ENCODE peak calls at places on chromosomes 3 and 15, in five cellular contexts. One of them, this sample, is unnamed.

GRCh38 chr3:109985942-109986555 is 648.7 kb upstream of the DPPA4 start:
- DNase-seq in uterus: no peak
- DNase-seq in lower lobe of right lung: no peak
- DNase-seq in psoas muscle: no peak
- DNase-seq in GM12865: peak
- DNase-seq in this sample: no peak

GRCh38 chr15:70375006-70375409 is 277.3 kb upstream of the TLE3 start:
- DNase-seq in psoas muscle: no peak
- DNase-seq in uterus: peak
- DNase-seq in GM12865: no peak
- DNase-seq in lower lobe of right lung: no peak
- DNase-seq in this sample: no peak

GRCh38 chr3:52529376-52530333 is 4.0 kb downstream of the NT5DC2 start:
- DNase-seq in GM12865: no peak
- DNase-seq in uterus: peak
- DNase-seq in lower lobe of right lung: no peak
- DNase-seq in psoas muscle: peak
- DNase-seq in this sample: no peak

GRCh38 chr3:119608591-119608990 is 10.9 kb downstream of the PLA1A start:
- DNase-seq in GM12865: no peak
- DNase-seq in lower lobe of right lung: no peak
- DNase-seq in uterus: no peak
- DNase-seq in psoas muscle: no peak
- DNase-seq in this sample: no peak

GRCh38 chr15:59208850-59209249 is 2.2 kb downstream of the LDHAL6B start:
- DNase-seq in psoas muscle: no peak
- DNase-seq in uterus: no peak
- DNase-seq in lower lobe of right lung: no peak
- DNase-seq in GM12865: no peak
- DNase-seq in this sample: no peak

GRCh38 chr15:39786444-39787056 is 3.9 kb upstream of the FSIP1 start:
- DNase-seq in psoas muscle: no peak
- DNase-seq in uterus: no peak
- DNase-seq in GM12865: peak
- DNase-seq in lower lobe of right lung: no peak
- DNase-seq in this sample: no peak

GRCh38 chr3:16033889-16034687 is 140.4 kb upstream of the GALNT15 start:
- DNase-seq in uterus: no peak
- DNase-seq in lower lobe of right lung: no peak
- DNase-seq in psoas muscle: no peak
- DNase-seq in GM12865: no peak
- DNase-seq in this sample: no peak

GRCh38 chr3:171407746-171408145 is 52.5 kb downstream of the TNIK start:
- DNase-seq in psoas muscle: no peak
- DNase-seq in lower lobe of right lung: no peak
- DNase-seq in uterus: no peak
- DNase-seq in GM12865: no peak
- DNase-seq in this sample: no peak

GRCh38 chr15:77027111-77027696 is 32.3 kb downstream of the PSTPIP1 start:
- DNase-seq in lower lobe of right lung: no peak
- DNase-seq in GM12865: no peak
- DNase-seq in uterus: peak
- DNase-seq in psoas muscle: peak
- DNase-seq in this sample: no peak

GRCh38 chr15:96306321-96306720 is 24.2 kb upstream of the NR2F2 start:
- DNase-seq in psoas muscle: no peak
- DNase-seq in lower lobe of right lung: no peak
- DNase-seq in uterus: no peak
- DNase-seq in GM12865: no peak
- DNase-seq in this sample: no peak

GRCh38 chr15:92091155-92091734 is 237.7 kb downstream of the SLCO3A1 start:
- DNase-seq in uterus: no peak
- DNase-seq in GM12865: peak
- DNase-seq in psoas muscle: no peak
- DNase-seq in lower lobe of right lung: peak
- DNase-seq in this sample: peak

GRCh38 chr15:55721554-55722185 is 21.3 kb downstream of the PRTG start:
- DNase-seq in lower lobe of right lung: no peak
- DNase-seq in psoas muscle: no peak
- DNase-seq in uterus: no peak
- DNase-seq in GM12865: no peak
- DNase-seq in this sample: no peak

GRCh38 chr15:36415643-36416042 is 163.8 kb upstream of the CDIN1 start:
- DNase-seq in GM12865: no peak
- DNase-seq in psoas muscle: no peak
- DNase-seq in lower lobe of right lung: no peak
- DNase-seq in uterus: no peak
- DNase-seq in this sample: no peak

GRCh38 chr3:139112230-139112558 is 67.5 kb upstream of the PRR23C start:
- DNase-seq in GM12865: no peak
- DNase-seq in lower lobe of right lung: no peak
- DNase-seq in uterus: no peak
- DNase-seq in psoas muscle: no peak
- DNase-seq in this sample: no peak

GRCh38 chr3:59423707-59424106 is 373.9 kb upstream of the CFAP20DC start:
- DNase-seq in uterus: no peak
- DNase-seq in lower lobe of right lung: no peak
- DNase-seq in psoas muscle: no peak
- DNase-seq in GM12865: no peak
- DNase-seq in this sample: no peak

GRCh38 chr15:62847900-62848489 is 194.6 kb upstream of the TPM1 start:
- DNase-seq in lower lobe of right lung: peak
- DNase-seq in GM12865: peak
- DNase-seq in uterus: peak
- DNase-seq in psoas muscle: peak
- DNase-seq in this sample: peak

GRCh38 chr15:84057714-84058331 is 177.8 kb upstream of the GOLGA6L4 start:
- DNase-seq in uterus: no peak
- DNase-seq in GM12865: no peak
- DNase-seq in lower lobe of right lung: no peak
- DNase-seq in psoas muscle: no peak
- DNase-seq in this sample: no peak

GRCh38 chr3:57944313-57944580 is 64.0 kb upstream of the FLNB start:
- DNase-seq in GM12865: no peak
- DNase-seq in psoas muscle: no peak
- DNase-seq in lower lobe of right lung: no peak
- DNase-seq in uterus: no peak
- DNase-seq in this sample: no peak

GRCh38 chr3:117553461-117553860 is 843.9 kb downstream of the TUSC7 start:
- DNase-seq in psoas muscle: no peak
- DNase-seq in GM12865: peak
- DNase-seq in lower lobe of right lung: no peak
- DNase-seq in uterus: no peak
- DNase-seq in this sample: no peak

GRCh38 chr3:56878046-56878445 is 76.3 kb upstream of the ARHGEF3 start:
- DNase-seq in lower lobe of right lung: no peak
- DNase-seq in GM12865: no peak
- DNase-seq in uterus: peak
- DNase-seq in psoas muscle: no peak
- DNase-seq in this sample: peak

GRCh38 chr15:100671858-100672543 is 69.6 kb downstream of the ASB7 start:
- DNase-seq in psoas muscle: no peak
- DNase-seq in lower lobe of right lung: no peak
- DNase-seq in GM12865: no peak
- DNase-seq in uterus: peak
- DNase-seq in this sample: no peak
- TF ChIP-seq CTCF in psoas muscle: peak
- TF ChIP-seq CTCF in lower lobe of right lung: peak
- TF ChIP-seq CTCF in GM12865: no peak
- TF ChIP-seq CTCF in uterus: peak
- TF ChIP-seq CTCF in this sample: peak

DNA sequence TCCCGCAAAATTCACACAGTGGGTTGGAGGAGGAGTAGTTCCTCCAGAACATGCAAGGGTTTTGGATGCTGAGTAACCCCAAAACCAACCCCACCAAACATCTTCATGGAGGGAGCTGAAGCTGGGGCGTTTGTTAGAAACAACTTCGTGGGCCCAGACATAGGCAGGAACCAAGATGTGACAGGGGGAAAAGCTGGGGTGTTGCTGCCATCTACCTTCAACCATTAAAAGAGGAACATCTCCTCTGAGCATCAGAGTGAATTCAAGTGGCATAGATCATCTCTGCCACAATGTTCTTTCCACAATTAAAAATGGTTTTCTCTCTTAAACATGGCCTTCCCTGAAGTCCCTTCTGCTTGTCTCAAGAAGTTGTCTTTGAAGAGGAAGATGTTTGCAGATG is 20.5 kb downstream of the SIDT1 start:
- DNase-seq in lower lobe of right lung: no peak
- DNase-seq in GM12865: peak
- DNase-seq in psoas muscle: no peak
- DNase-seq in uterus: no peak
- DNase-seq in this sample: no peak
- TF ChIP-seq CTCF in lower lobe of right lung: no peak
- TF ChIP-seq CTCF in GM12865: peak
- TF ChIP-seq CTCF in psoas muscle: no peak
- TF ChIP-seq CTCF in uterus: no peak
- TF ChIP-seq CTCF in this sample: no peak

GRCh38 chr3:134366928-134367352 is 7.3 kb downstream of the AMOTL2 start:
- DNase-seq in lower lobe of right lung: no peak
- DNase-seq in GM12865: no peak
- DNase-seq in uterus: no peak
- DNase-seq in psoas muscle: peak
- DNase-seq in this sample: peak

GRCh38 chr3:134366221-134366927 is 7.9 kb downstream of the AMOTL2 start:
- DNase-seq in uterus: no peak
- DNase-seq in lower lobe of right lung: no peak
- DNase-seq in psoas muscle: peak
- DNase-seq in GM12865: no peak
- DNase-seq in this sample: no peak

GRCh38 chr3:134368751-134369105 is 5.5 kb downstream of the AMOTL2 start:
- DNase-seq in GM12865: no peak
- DNase-seq in psoas muscle: peak
- DNase-seq in uterus: no peak
- DNase-seq in lower lobe of right lung: no peak
- DNase-seq in this sample: no peak

GRCh38 chr3:134367869-134368750 is 6.1 kb downstream of the AMOTL2 start:
- DNase-seq in uterus: no peak
- DNase-seq in psoas muscle: peak
- DNase-seq in GM12865: no peak
- DNase-seq in lower lobe of right lung: no peak
- DNase-seq in this sample: no peak

GRCh38 chr3:134367412-134367811 is 6.8 kb downstream of the AMOTL2 start:
- DNase-seq in lower lobe of right lung: no peak
- DNase-seq in psoas muscle: peak
- DNase-seq in GM12865: no peak
- DNase-seq in uterus: no peak
- DNase-seq in this sample: no peak
- TF ChIP-seq CTCF in lower lobe of right lung: no peak
- TF ChIP-seq CTCF in psoas muscle: no peak
- TF ChIP-seq CTCF in GM12865: no peak
- TF ChIP-seq CTCF in uterus: no peak
- TF ChIP-seq CTCF in this sample: no peak

GRCh38 chr3:142211034-142211433 is 14.4 kb downstream of the GK5 start:
- DNase-seq in GM12865: peak
- DNase-seq in lower lobe of right lung: no peak
- DNase-seq in uterus: no peak
- DNase-seq in psoas muscle: no peak
- DNase-seq in this sample: no peak
- TF ChIP-seq CTCF in GM12865: peak
- TF ChIP-seq CTCF in lower lobe of right lung: no peak
- TF ChIP-seq CTCF in uterus: no peak
- TF ChIP-seq CTCF in psoas muscle: no peak
- TF ChIP-seq CTCF in this sample: peak

GRCh38 chr3:69426905-69427304 is 41.0 kb upstream of the FRMD4B start:
- DNase-seq in lower lobe of right lung: no peak
- DNase-seq in GM12865: no peak
- DNase-seq in psoas muscle: no peak
- DNase-seq in uterus: no peak
- DNase-seq in this sample: no peak
- TF ChIP-seq CTCF in lower lobe of right lung: peak
- TF ChIP-seq CTCF in GM12865: no peak
- TF ChIP-seq CTCF in psoas muscle: no peak
- TF ChIP-seq CTCF in uterus: peak
- TF ChIP-seq CTCF in this sample: no peak

GRCh38 chr3:160163259-160163878 is 61.9 kb upstream of the C3orf80 start:
- DNase-seq in GM12865: peak
- DNase-seq in lower lobe of right lung: no peak
- DNase-seq in psoas muscle: no peak
- DNase-seq in uterus: no peak
- DNase-seq in this sample: no peak
- TF ChIP-seq CTCF in GM12865: peak
- TF ChIP-seq CTCF in lower lobe of right lung: peak
- TF ChIP-seq CTCF in psoas muscle: peak
- TF ChIP-seq CTCF in uterus: peak
- TF ChIP-seq CTCF in this sample: peak

DNA sequence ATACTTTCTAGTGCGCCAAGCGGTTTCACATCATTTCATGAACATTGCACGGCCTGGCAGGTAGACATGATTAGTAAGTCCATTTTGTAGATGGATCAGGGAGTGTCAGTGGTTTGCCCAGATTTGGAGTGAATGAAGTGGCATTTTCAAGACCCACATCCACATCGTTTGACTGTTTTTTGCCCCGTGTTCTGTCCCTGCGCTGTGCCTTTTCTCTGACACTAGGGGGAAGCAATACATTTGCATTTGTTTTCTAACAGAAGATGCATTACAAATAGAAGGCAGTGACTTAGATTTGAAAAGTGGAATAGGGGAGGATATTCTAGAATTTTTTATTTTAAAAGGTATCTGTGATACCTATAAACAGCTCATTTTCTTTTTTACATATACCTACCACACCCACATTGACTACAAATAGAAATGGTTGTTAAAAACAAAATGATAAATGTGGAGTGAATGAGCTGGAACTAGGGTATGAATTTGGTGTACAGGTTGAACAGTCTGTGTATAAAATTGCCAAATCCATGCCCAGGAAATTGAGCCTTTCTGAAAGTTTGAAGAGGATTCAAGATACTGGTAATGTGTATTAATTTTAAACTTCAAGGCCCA is 98.0 kb downstream of the USP13 start:
- DNase-seq in GM12865: peak
- DNase-seq in uterus: no peak
- DNase-seq in lower lobe of right lung: no peak
- DNase-seq in psoas muscle: no peak
- DNase-seq in this sample: no peak
- TF ChIP-seq CTCF in GM12865: peak
- TF ChIP-seq CTCF in uterus: no peak
- TF ChIP-seq CTCF in lower lobe of right lung: peak
- TF ChIP-seq CTCF in psoas muscle: peak
- TF ChIP-seq CTCF in this sample: peak

GRCh38 chr3:103295974-103296570 is 861.3 kb downstream of the ZPLD1 start:
- DNase-seq in GM12865: peak
- DNase-seq in lower lobe of right lung: no peak
- DNase-seq in psoas muscle: no peak
- DNase-seq in uterus: no peak
- DNase-seq in this sample: no peak
- TF ChIP-seq CTCF in GM12865: peak
- TF ChIP-seq CTCF in lower lobe of right lung: no peak
- TF ChIP-seq CTCF in psoas muscle: no peak
- TF ChIP-seq CTCF in uterus: no peak
- TF ChIP-seq CTCF in this sample: peak

This sample was measured in heart right ventricle.